ENCODE peak calls at places on chromosomes 7 and 10, in five cellular contexts. One of them, this sample, is unnamed.
A peak's percentile ranks its signal among the peaks of the same experiment; 100 is the strongest.

GRCh38 chr10:62626817-62627216 is 177.7 kb upstream of the ADO start:
- DNase-seq in LoVo: no peak
- DNase-seq in CD4-positive, alpha-beta T cell: no peak
- DNase-seq in Peyer's patch: no peak
- DNase-seq in dermis blood vessel endothelial cell: no peak
- DNase-seq in this sample: no peak

GRCh38 chr10:8962249-8962648 is 907.8 kb downstream of the GATA3 start:
- DNase-seq in Peyer's patch: no peak
- DNase-seq in LoVo: peak; percentile 32
- DNase-seq in CD4-positive, alpha-beta T cell: no peak
- DNase-seq in dermis blood vessel endothelial cell: no peak
- DNase-seq in this sample: no peak

GRCh38 chr10:119465085-119465484 is 77.4 kb downstream of the RGS10 start:
- DNase-seq in Peyer's patch: no peak
- DNase-seq in CD4-positive, alpha-beta T cell: no peak
- DNase-seq in LoVo: no peak
- DNase-seq in dermis blood vessel endothelial cell: no peak
- DNase-seq in this sample: no peak

GRCh38 chr10:59595584-59595983 is 114.1 kb downstream of the SLC16A9 start:
- DNase-seq in CD4-positive, alpha-beta T cell: no peak
- DNase-seq in dermis blood vessel endothelial cell: no peak
- DNase-seq in Peyer's patch: no peak
- DNase-seq in LoVo: no peak
- DNase-seq in this sample: no peak

GRCh38 chr7:11345621-11346020 is 371.9 kb downstream of the PHF14 start:
- DNase-seq in CD4-positive, alpha-beta T cell: no peak
- DNase-seq in dermis blood vessel endothelial cell: no peak
- DNase-seq in LoVo: no peak
- DNase-seq in Peyer's patch: no peak
- DNase-seq in this sample: no peak

GRCh38 chr10:113854757-113855626 is 531 bp downstream of the NHLRC2 start:
- DNase-seq in LoVo: peak; percentile 62
- DNase-seq in dermis blood vessel endothelial cell: peak; percentile 67
- DNase-seq in CD4-positive, alpha-beta T cell: no peak
- DNase-seq in Peyer's patch: no peak
- DNase-seq in this sample: peak; percentile 8

GRCh38 chr10:77989081-77989724 is 40.1 kb downstream of the POLR3A start:
- DNase-seq in Peyer's patch: no peak
- DNase-seq in LoVo: no peak
- DNase-seq in dermis blood vessel endothelial cell: no peak
- DNase-seq in CD4-positive, alpha-beta T cell: no peak
- DNase-seq in this sample: no peak

GRCh38 chr10:14670551-14671240 is 104.0 kb downstream of the FAM107B start:
- DNase-seq in Peyer's patch: no peak
- DNase-seq in dermis blood vessel endothelial cell: no peak
- DNase-seq in LoVo: no peak
- DNase-seq in CD4-positive, alpha-beta T cell: no peak
- DNase-seq in this sample: no peak

GRCh38 chr10:113663142-113663541 is 699 bp downstream of the NRAP start:
- DNase-seq in CD4-positive, alpha-beta T cell: no peak
- DNase-seq in dermis blood vessel endothelial cell: no peak
- DNase-seq in Peyer's patch: no peak
- DNase-seq in LoVo: no peak
- DNase-seq in this sample: no peak